ENCODE peak calls at places on chromosomes 7 and 10, in nine cellular contexts. C, X, D, V, B, F, E, J and Y are unnamed samples. For H3K4me1, the result is how much of the 10 kb centered on the place peaks cover.

GRCh38 chr7:17275749-17276671 is 22.4 kb upstream of the AHR start:
- DNase-seq in E (no peak), J (no peak), C (no peak), X (no peak), F (no peak), V (no peak), D (peak), B (no peak), Y (no peak)

GRCh38 chr10:58508316-58508715 is 4.4 kb upstream of the BICC1 start:
- DNase-seq in D (no peak), E (no peak), X (no peak), C (no peak), B (no peak), F (no peak), J (no peak), V (no peak), Y (no peak)

GRCh38 chr7:139618482-139619366 is 95.2 kb downstream of the CLEC2L start:
- DNase-seq in D (peak), V (no peak), C (peak), E (no peak), B (peak), F (no peak), X (peak), J (peak), Y (no peak)

GRCh38 chr7:32670105-32670504 is 174.8 kb downstream of the AVL9 start:
- DNase-seq in E (no peak), D (peak), J (peak), C (peak), B (peak), V (no peak), X (no peak), F (no peak), Y (no peak)

GRCh38 chr10:81027223-81027622 is 489.5 kb downstream of the SH2D4B start:
- DNase-seq in X (no peak), V (no peak), F (no peak), J (no peak), C (no peak), D (no peak), B (no peak), E (no peak), Y (no peak)

GRCh38 chr10:101032637-101033201 is 1.7 kb downstream of the SFXN3 start:
- DNase-seq in V (no peak), E (peak), F (peak), X (peak), C (no peak), D (peak), J (peak), B (no peak), Y (peak)

GRCh38 chr7:105990726-105991465 is 27.8 kb downstream of the CDHR3 start:
- DNase-seq in B (no peak), D (no peak), J (no peak), E (no peak), X (peak), C (no peak), F (no peak), V (no peak), Y (peak)

GRCh38 chr10:90066435-90066834 is 365.0 kb downstream of the KIF20B start:
- DNase-seq in V (no peak), D (no peak), B (no peak), E (no peak), F (no peak), C (no peak), J (no peak), X (no peak), Y (no peak)

GRCh38 chr10:124008187-124008970 is 85.0 kb downstream of the CHST15 start:
- DNase-seq in E (peak), J (no peak), B (no peak), F (peak), C (no peak), X (peak), V (no peak), D (no peak), Y (no peak)

GRCh38 chr7:159240962-159241361 is 96.3 kb upstream of the VIPR2 start:
- DNase-seq in D (no peak), J (no peak), V (no peak), X (no peak), C (no peak), F (no peak), E (no peak), B (no peak), Y (no peak)

GRCh38 chr10:32379314-32379949 is 32.5 kb upstream of the EPC1 start:
- DNase-seq in V (no peak), E (no peak), B (peak), D (peak), X (no peak), J (no peak), C (no peak), F (no peak), Y (no peak)

GRCh38 chr10:86355571-86356038 is 11.0 kb downstream of the GRID1 start:
- DNase-seq in V (no peak), E (no peak), J (no peak), B (no peak), F (no peak), X (no peak), C (peak), D (no peak), Y (peak)

GRCh38 chr10:9814285-9814866 is 1203.3 kb upstream of the CELF2 start:
- DNase-seq in E (no peak), C (no peak), V (no peak), X (no peak), F (no peak), J (no peak), B (no peak), D (no peak), Y (no peak)

GRCh38 chr7:128030999-128031681 is at the start of gene LRRC4:
- DNase-seq in E (no peak), C (peak), X (peak), D (no peak), J (peak), B (peak), F (no peak), V (no peak), Y (no peak)

GRCh38 chr7:39357648-39358047 is 208.6 kb upstream of the YAE1 start:
- DNase-seq in B (peak), E (no peak), X (no peak), V (no peak), D (peak), C (no peak), F (no peak), J (no peak), Y (no peak)

GRCh38 chr10:124545756-124546369 is 84.2 kb downstream of the LHPP start:
- DNase-seq in B (no peak), C (no peak), E (no peak), F (no peak), J (no peak), V (no peak), D (no peak), X (no peak), Y (no peak)

GRCh38 chr10:123408660-123409059 is 254.5 kb downstream of the BUB3 start:
- DNase-seq in V (no peak), C (no peak), D (no peak), B (no peak), F (no peak), E (no peak), J (no peak), X (no peak), Y (no peak)

GRCh38 chr10:50244201-50244600 is 7.1 kb downstream of the ASAH2 start:
- DNase-seq in J (no peak), B (no peak), F (no peak), E (no peak), D (no peak), V (no peak), C (no peak), X (no peak), Y (no peak)

GRCh38 chr10:43817368-43817767 is 168.7 kb upstream of the ZNF32 start:
- DNase-seq in X (no peak), J (no peak), B (no peak), F (no peak), E (no peak), V (no peak), D (no peak), C (no peak), Y (no peak)

GRCh38 chr7:2760098-2760889 is 72.3 kb downstream of the AMZ1 start:
- DNase-seq in V (no peak), B (peak), C (peak), X (peak), F (peak), D (peak), J (peak), E (peak), Y (no peak)

GRCh38 chr10:69684020-69684980 is 54.3 kb downstream of the FAM241B start:
- DNase-seq in D (no peak), E (no peak), F (peak), V (no peak), X (peak), B (no peak), C (peak), J (peak), Y (no peak)

GRCh38 chr10:29554660-29555059 is 80.1 kb downstream of the SVIL start:
- DNase-seq in J (no peak), C (no peak), D (no peak), B (no peak), V (no peak), E (no peak), F (no peak), X (no peak), Y (no peak)

GRCh38 chr10:29557665-29558064 is 77.1 kb downstream of the SVIL start:
- DNase-seq in F (no peak), E (no peak), X (no peak), B (no peak), D (no peak), C (no peak), V (no peak), J (no peak), Y (no peak)

GRCh38 chr10:29555746-29556481 is 78.9 kb downstream of the SVIL start:
- DNase-seq in F (no peak), J (no peak), X (no peak), B (no peak), E (no peak), D (no peak), V (no peak), C (no peak), Y (no peak)

GRCh38 chr10:29555091-29555745 is 79.6 kb downstream of the SVIL start:
- DNase-seq in X (no peak), F (no peak), C (no peak), B (no peak), D (no peak), J (no peak), V (no peak), E (no peak), Y (no peak)

GRCh38 chr10:29553732-29554260 is 81.0 kb downstream of the SVIL start:
- DNase-seq in D (no peak), E (no peak), B (no peak), V (no peak), J (no peak), F (no peak), C (no peak), X (no peak), Y (no peak)
- H3K4me1 ChIP-seq in D (under half), E (under half), B (under half), V (under half), J (under half), F (half or more), C (under half), X (under half), Y (under half)

GRCh38 chr10:15149042-15149771 is 19.3 kb downstream of the NMT2 start:
- DNase-seq in E (no peak), V (no peak), X (no peak), C (no peak), F (no peak), D (no peak), J (no peak), B (no peak), Y (no peak)

GRCh38 chr10:15144788-15145187 is 23.7 kb downstream of the NMT2 start:
- DNase-seq in C (no peak), X (no peak), V (no peak), J (no peak), E (no peak), F (no peak), B (no peak), D (no peak), Y (no peak)

GRCh38 chr10:15150563-15150962 is 17.9 kb downstream of the NMT2 start:
- DNase-seq in F (no peak), E (no peak), D (no peak), C (no peak), X (no peak), B (no peak), V (no peak), J (no peak), Y (no peak)

GRCh38 chr10:15147594-15148392 is 20.7 kb downstream of the NMT2 start:
- DNase-seq in B (no peak), E (no peak), V (no peak), J (no peak), X (no peak), F (no peak), D (no peak), C (no peak), Y (no peak)

DNA sequence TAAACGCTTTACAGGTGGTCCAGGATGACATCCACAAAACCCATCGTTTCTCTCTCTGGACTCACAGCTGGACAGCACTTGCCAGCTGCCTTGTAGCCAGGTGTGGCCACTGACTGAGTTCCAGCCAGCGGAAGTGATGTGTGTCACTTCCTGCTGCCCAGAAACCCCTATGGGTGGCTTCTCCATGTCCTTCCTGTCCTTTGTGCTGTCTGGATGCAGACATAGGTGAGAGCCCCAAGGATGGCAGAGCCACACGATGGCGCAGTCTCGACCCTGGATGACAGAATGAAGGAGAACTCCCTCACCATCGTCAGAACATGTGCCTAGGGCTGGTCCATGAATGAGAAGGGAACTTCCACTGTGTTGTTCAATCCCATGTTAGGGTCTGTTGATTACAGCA is 22.1 kb downstream of the NMT2 start:
- DNase-seq in J (no peak), C (no peak), E (no peak), V (no peak), F (no peak), B (no peak), X (no peak), D (no peak), Y (no peak)
- TF ChIP-seq EP300 in J (no peak), C (no peak), E (no peak), V (no peak), F (no peak), B (no peak), X (no peak), D (no peak), Y (no peak)

GRCh38 chr7:69012149-69012548 is 586.1 kb upstream of the AUTS2 start:
- DNase-seq in E (no peak), D (no peak), J (no peak), C (no peak), B (no peak), F (no peak), X (no peak), V (no peak), Y (no peak)
- TF ChIP-seq POLR2A in E (no peak), D (no peak), J (no peak), C (no peak), B (no peak), F (no peak), X (no peak), V (no peak), Y (no peak)

GRCh38 chr7:38179719-38180333 is 1.8 kb downstream of the STARD3NL start:
- DNase-seq in X (no peak), D (no peak), V (no peak), F (no peak), J (no peak), B (no peak), C (no peak), E (no peak), Y (no peak)
- H3K4me1 ChIP-seq in X (under half), D (under half), V (under half), F (under half), J (under half), B (under half), C (under half), E (under half), Y (under half)

GRCh38 chr10:21406595-21407218 is 118.8 kb downstream of the SKIDA1 start:
- DNase-seq in B (peak), E (no peak), J (no peak), C (no peak), F (no peak), V (no peak), X (no peak), D (no peak), Y (no peak)
- TF ChIP-seq EP300 in B (no peak), E (no peak), J (no peak), C (no peak), F (no peak), V (no peak), X (no peak), D (no peak), Y (no peak)

DNA sequence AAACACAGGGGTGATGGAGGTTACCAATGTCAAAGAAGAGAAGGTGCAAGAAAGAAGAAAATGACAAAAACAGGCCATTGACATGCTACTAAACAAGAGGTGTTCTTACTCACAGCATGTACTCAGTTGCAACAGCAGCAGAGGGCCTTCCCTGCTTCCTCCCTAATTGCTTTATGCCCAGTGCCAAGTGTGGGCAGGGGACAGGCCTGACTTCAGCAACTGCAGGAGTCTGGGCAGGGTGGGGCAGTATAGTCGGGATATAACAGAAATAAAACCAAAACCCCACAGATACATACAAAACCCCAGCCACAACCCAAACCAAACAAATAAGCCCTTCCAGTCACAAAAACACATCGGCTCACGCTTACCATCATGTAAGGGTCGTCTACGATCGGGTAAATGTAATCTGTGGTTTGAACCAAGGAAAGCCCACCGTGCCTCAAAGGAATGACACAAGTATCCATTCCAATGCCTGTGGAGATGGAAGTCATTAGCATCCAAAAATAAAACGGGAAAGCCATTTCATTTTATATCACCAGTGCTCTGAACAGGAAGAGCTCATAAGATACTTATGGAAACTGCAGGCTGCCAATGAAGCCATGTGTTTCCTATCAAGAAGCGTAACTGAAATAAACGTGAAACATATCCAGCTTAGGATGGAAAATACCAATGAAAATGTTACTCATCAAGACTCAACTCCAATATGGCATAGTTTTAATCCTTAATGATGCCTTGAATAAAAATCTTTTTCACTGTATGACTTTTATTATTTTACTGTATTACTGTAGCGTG is 9.6 kb downstream of the SEPHS1 start:
- DNase-seq in E (no peak), B (no peak), V (no peak), F (no peak), J (no peak), X (no peak), D (no peak), C (peak), Y (no peak)
- TF ChIP-seq POLR2A in E (no peak), B (no peak), V (no peak), F (no peak), J (no peak), X (no peak), D (no peak), C (no peak), Y (no peak)

GRCh38 chr7:77569514-77570232 is 32.6 kb downstream of the PTPN12 start:
- DNase-seq in V (no peak), J (no peak), F (no peak), D (no peak), B (no peak), E (no peak), C (no peak), X (no peak), Y (no peak)

GRCh38 chr7:77570330-77571011 is 33.4 kb downstream of the PTPN12 start:
- DNase-seq in X (no peak), F (no peak), D (peak), C (no peak), V (no peak), B (no peak), E (no peak), J (no peak), Y (no peak)

GRCh38 chr7:77566421-77566820 is 29.3 kb downstream of the PTPN12 start:
- DNase-seq in V (no peak), B (no peak), X (no peak), D (no peak), C (no peak), F (no peak), J (no peak), E (no peak), Y (no peak)

GRCh38 chr7:77563275-77563674 is 26.2 kb downstream of the PTPN12 start:
- DNase-seq in X (no peak), C (no peak), F (no peak), E (no peak), J (no peak), B (no peak), V (no peak), D (no peak), Y (no peak)

GRCh38 chr7:77565917-77566316 is 28.8 kb downstream of the PTPN12 start:
- DNase-seq in C (no peak), D (no peak), V (no peak), X (no peak), B (no peak), E (no peak), J (no peak), F (no peak), Y (no peak)
- H3K4me1 ChIP-seq in C (under half), D (half or more), V (under half), X (under half), B (under half), E (under half), J (under half), F (under half), Y (under half)

GRCh38 chr7:86929293-86930109 is 130.0 kb downstream of the ELAPOR2 start:
- DNase-seq in B (no peak), F (no peak), X (no peak), C (no peak), J (no peak), E (no peak), D (no peak), V (no peak), Y (no peak)
- TF ChIP-seq EP300 in B (no peak), F (no peak), X (no peak), C (no peak), J (no peak), E (no peak), D (no peak), V (no peak), Y (no peak)